ENCODE peak calls at places on chromosomes 12 and 14, in ten cellular contexts. Y is mucosa of descending colon, L is thyroid gland, Z is GM12865, F is stomach, A is cardiac fibroblast, Q is nephron progenitor cell, U is left ventricle myocardium inferior, W is A673, R is AG04450. S is an unnamed sample.

GRCh38 chr12:68963456-68963859 is 30.5 kb upstream of the CPM start:
- DNase-seq in R (no peak), Q (no peak), U (no peak), L (no peak), W (no peak), A (no peak), Y (no peak), Z (no peak), F (no peak), S (no peak)

GRCh38 chr14:102764220-102764671 is 13.0 kb upstream of the TRAF3 start:
- DNase-seq in Q (no peak), Y (no peak), A (no peak), Z (peak), W (no peak), R (no peak), L (peak), F (no peak), U (no peak), S (no peak)

GRCh38 chr12:6767592-6768384 is 1.6 kb downstream of the PTMS start:
- DNase-seq in A (peak), R (no peak), Q (peak), Y (no peak), L (peak), U (no peak), Z (no peak), W (peak), F (no peak), S (no peak)

GRCh38 chr12:117489671-117490070 is 128.2 kb upstream of the NOS1 start:
- DNase-seq in F (no peak), Q (no peak), L (no peak), A (no peak), U (no peak), W (no peak), Z (no peak), R (no peak), Y (no peak), S (no peak)

GRCh38 chr14:34368115-34368970 is 93.7 kb downstream of the SPTSSA start:
- DNase-seq in Q (no peak), Y (no peak), W (no peak), U (no peak), R (no peak), A (peak), Z (no peak), F (no peak), L (no peak), S (no peak)

GRCh38 chr14:75254901-75255300 is 23.7 kb upstream of the FOS start:
- DNase-seq in Y (no peak), F (no peak), R (no peak), Q (no peak), W (no peak), L (peak), U (no peak), Z (no peak), A (no peak), S (no peak)

GRCh38 chr12:7797698-7798398 is 8.6 kb downstream of the NANOG start:
- DNase-seq in L (no peak), U (no peak), Y (no peak), F (peak), A (peak), Z (no peak), Q (no peak), R (no peak), W (peak), S (no peak)

GRCh38 chr12:101939856-101940265 is 62.5 kb downstream of the DRAM1 start:
- DNase-seq in W (peak), L (peak), R (peak), Z (peak), Q (peak), F (peak), Y (no peak), U (no peak), A (peak), S (peak)

GRCh38 chr14:81681466-81681865 is 147.8 kb upstream of the SEL1L start:
- DNase-seq in Q (no peak), F (no peak), Z (no peak), Y (no peak), W (no peak), U (no peak), L (no peak), R (no peak), A (no peak), S (no peak)

GRCh38 chr14:49934638-49935037 is 41.8 kb downstream of the ARF6 start:
- DNase-seq in Y (no peak), A (no peak), Z (no peak), Q (no peak), W (peak), F (no peak), L (no peak), R (no peak), U (no peak), S (no peak)

GRCh38 chr12:118984206-118984943 is 3.0 kb downstream of the SRRM4 start:
- DNase-seq in U (no peak), W (no peak), Q (no peak), Z (no peak), Y (no peak), F (no peak), R (no peak), A (no peak), L (no peak), S (no peak)

GRCh38 chr12:3043406-3043805 is 33.8 kb upstream of the TSPAN9 start:
- DNase-seq in F (no peak), W (no peak), L (no peak), R (no peak), Z (no peak), Q (no peak), Y (no peak), A (no peak), U (no peak), S (no peak)

GRCh38 chr14:74619672-74620131 is 7.7 kb upstream of the LTBP2 start:
- DNase-seq in F (peak), L (peak), R (peak), Z (no peak), Y (peak), U (peak), Q (no peak), A (peak), W (no peak), S (no peak)

GRCh38 chr12:20946732-20947131 is 136.2 kb downstream of the SLCO1B3 start:
- DNase-seq in F (no peak), R (no peak), Z (peak), Y (no peak), U (no peak), Q (peak), A (peak), L (no peak), W (peak), S (peak)

GRCh38 chr12:114711689-114712152 is 27.7 kb upstream of the TBX3 start:
- DNase-seq in R (no peak), Z (no peak), A (no peak), Y (no peak), F (no peak), Q (no peak), U (no peak), W (no peak), L (peak), S (no peak)

GRCh38 chr12:33586576-33586975 is 147.0 kb upstream of the SYT10 start:
- DNase-seq in R (no peak), Y (no peak), Q (no peak), A (peak), F (no peak), W (no peak), U (no peak), L (no peak), Z (no peak), S (no peak)

GRCh38 chr12:117228239-117228638 is 38.0 kb upstream of the FBXO21 start:
- DNase-seq in U (no peak), Q (no peak), A (peak), Y (no peak), Z (no peak), R (no peak), L (no peak), F (no peak), W (no peak), S (no peak)

GRCh38 chr12:16350682-16351081 is 3.2 kb downstream of the MGST1 start:
- DNase-seq in A (peak), U (no peak), R (peak), L (peak), W (no peak), F (no peak), Y (no peak), Q (no peak), Z (no peak), S (no peak)

GRCh38 chr14:99564256-99564902 is 39.6 kb downstream of the CCDC85C start:
- DNase-seq in Q (no peak), U (peak), L (peak), R (peak), F (peak), A (peak), Y (no peak), Z (no peak), W (peak), S (no peak)

GRCh38 chr14:103594265-103594664 is 31.5 kb downstream of the COA8 start:
- DNase-seq in U (peak), R (no peak), Y (no peak), Q (peak), L (no peak), F (no peak), Z (no peak), W (peak), A (peak), S (no peak)

GRCh38 chr12:76697849-76698248 is 66.1 kb upstream of the ZDHHC17 start:
- DNase-seq in W (peak), U (no peak), L (no peak), A (peak), Z (no peak), F (no peak), Y (no peak), R (no peak), Q (peak), S (peak)

GRCh38 chr14:78319411-78319810 is 149.2 kb downstream of the NRXN3 start:
- DNase-seq in L (no peak), W (no peak), A (no peak), Y (no peak), F (no peak), Q (no peak), R (no peak), U (no peak), Z (no peak), S (no peak)

GRCh38 chr12:49863946-49864816 is 21.3 kb upstream of the BCDIN3D start:
- DNase-seq in Z (no peak), U (no peak), Q (no peak), F (no peak), R (no peak), A (no peak), L (peak), Y (no peak), W (no peak), S (no peak)

GRCh38 chr12:107344035-107344808 is 250.9 kb upstream of the CRY1 start:
- DNase-seq in U (no peak), Y (no peak), Z (no peak), R (no peak), W (no peak), F (no peak), Q (no peak), A (peak), L (no peak), S (no peak)

GRCh38 chr12:117033382-117034045 is 65.7 kb downstream of the TESC start:
- DNase-seq in U (no peak), F (peak), Q (no peak), Z (no peak), W (no peak), A (no peak), L (peak), Y (no peak), R (no peak), S (no peak)

GRCh38 chr12:124506145-124506831 is 61.1 kb downstream of the NCOR2 start:
- DNase-seq in Z (no peak), R (no peak), W (peak), Q (no peak), F (peak), A (peak), L (peak), U (peak), Y (peak), S (no peak)

GRCh38 chr12:127723236-127723635 is 543.7 kb upstream of the TMEM132C start:
- DNase-seq in U (no peak), Q (no peak), L (no peak), F (no peak), Z (no peak), Y (no peak), R (no peak), A (no peak), W (no peak), S (no peak)

GRCh38 chr12:130752692-130753230 is 36.7 kb upstream of the RIMBP2 start:
- DNase-seq in L (no peak), Z (no peak), Q (peak), Y (no peak), F (no peak), U (no peak), A (no peak), R (no peak), W (no peak), S (no peak)
- TF ChIP-seq CTCF in L (no peak), Z (no peak), Q (no peak), Y (no peak), F (no peak), U (no peak), A (no peak), R (no peak), W (peak), S (no peak)

GRCh38 chr12:105587237-105587636 is 256.7 kb downstream of the C12orf75 start:
- DNase-seq in L (no peak), W (no peak), U (no peak), Y (no peak), Z (no peak), A (no peak), R (no peak), Q (no peak), F (no peak), S (no peak)

GRCh38 chr12:105590571-105590970 is 260.1 kb downstream of the C12orf75 start:
- DNase-seq in Y (no peak), U (no peak), R (no peak), Q (no peak), A (peak), L (no peak), Z (no peak), W (no peak), F (no peak), S (no peak)

DNA sequence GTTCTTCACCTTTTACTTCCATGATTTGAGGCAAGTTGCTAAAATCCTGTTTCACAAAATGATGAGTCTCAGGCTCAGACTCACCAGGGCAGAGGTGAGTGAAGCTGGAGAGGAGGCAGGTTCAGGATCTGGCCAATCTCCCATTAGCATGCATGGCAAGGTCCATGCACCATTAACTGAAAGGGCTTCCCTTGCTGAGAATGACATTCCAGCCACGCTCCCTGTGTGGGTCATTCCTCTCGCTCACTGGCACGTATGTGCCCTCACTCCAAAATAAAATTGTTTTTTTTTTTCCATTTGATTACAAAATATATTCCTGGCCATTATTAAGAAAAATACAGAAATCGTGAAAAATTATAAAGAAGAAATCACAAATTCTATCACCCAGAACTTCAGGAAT is 257.6 kb downstream of the C12orf75 start:
- DNase-seq in Y (no peak), R (no peak), W (no peak), Z (no peak), F (no peak), L (peak), A (no peak), U (no peak), Q (peak), S (no peak)
- TF ChIP-seq CTCF in Y (no peak), R (no peak), W (no peak), Z (no peak), F (no peak), L (no peak), A (no peak), U (no peak), Q (no peak), S (no peak)

GRCh38 chr12:120316798-120317257 is 10.8 kb downstream of the PLA2G1B start:
- DNase-seq in L (no peak), Q (no peak), U (no peak), R (no peak), Z (no peak), W (no peak), Y (no peak), F (no peak), A (no peak), S (no peak)

GRCh38 chr12:120321382-120322202 is 6.0 kb downstream of the PLA2G1B start:
- DNase-seq in R (no peak), U (no peak), W (no peak), L (no peak), Y (no peak), Z (no peak), F (peak), A (no peak), Q (no peak), S (no peak)

GRCh38 chr12:120314220-120314619 is 12.1 kb downstream of the SIRT4 start:
- DNase-seq in W (peak), Y (no peak), Q (no peak), R (no peak), U (no peak), Z (no peak), L (no peak), A (peak), F (no peak), S (peak)

DNA sequence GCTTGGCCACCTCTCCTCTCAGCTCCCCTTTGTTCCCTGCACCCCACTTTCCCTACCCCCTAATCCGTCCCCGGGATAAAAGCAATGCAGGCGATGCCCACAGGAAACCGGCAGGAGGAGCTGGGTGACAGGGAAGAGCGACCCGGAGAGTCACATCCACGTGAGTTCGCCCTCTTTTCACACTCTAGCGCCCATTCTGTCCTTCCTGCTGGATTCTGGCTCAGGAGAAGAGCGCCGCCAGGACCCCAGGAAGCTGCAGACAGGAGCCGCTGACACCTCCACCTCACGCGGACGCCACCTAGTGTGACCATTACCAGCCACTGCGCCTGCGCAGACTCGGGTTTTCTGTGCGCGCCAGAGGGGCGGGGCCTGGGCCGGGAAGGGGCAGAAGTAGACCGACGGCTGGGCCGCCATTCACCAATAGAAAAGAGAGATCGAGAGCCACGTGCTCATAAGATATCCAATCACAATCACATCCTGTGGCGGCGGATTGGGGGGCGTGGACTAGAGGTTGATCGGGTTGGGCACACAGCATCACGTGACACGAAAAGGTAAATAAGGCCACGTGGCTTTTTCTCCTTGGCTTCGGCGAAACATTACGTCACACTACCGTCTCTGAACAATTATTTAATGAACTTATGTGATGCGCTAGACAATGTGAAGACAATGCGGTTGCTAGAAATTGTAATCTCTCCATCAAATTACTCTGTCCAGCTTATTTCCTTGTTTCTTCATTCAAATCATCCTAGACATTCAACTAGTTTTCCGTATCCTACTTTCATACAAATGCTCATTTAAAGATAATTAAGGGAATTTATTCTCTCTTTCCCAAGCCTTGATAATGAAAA is 10.1 kb downstream of the PLA2G1B start:
- DNase-seq in U (peak), F (peak), Z (peak), R (peak), L (peak), Y (peak), A (peak), Q (peak), W (peak), S (peak)
- TF ChIP-seq CTCF in U (peak), F (no peak), Z (peak), R (peak), L (peak), Y (peak), A (peak), Q (peak), W (peak), S (peak)

DNA sequence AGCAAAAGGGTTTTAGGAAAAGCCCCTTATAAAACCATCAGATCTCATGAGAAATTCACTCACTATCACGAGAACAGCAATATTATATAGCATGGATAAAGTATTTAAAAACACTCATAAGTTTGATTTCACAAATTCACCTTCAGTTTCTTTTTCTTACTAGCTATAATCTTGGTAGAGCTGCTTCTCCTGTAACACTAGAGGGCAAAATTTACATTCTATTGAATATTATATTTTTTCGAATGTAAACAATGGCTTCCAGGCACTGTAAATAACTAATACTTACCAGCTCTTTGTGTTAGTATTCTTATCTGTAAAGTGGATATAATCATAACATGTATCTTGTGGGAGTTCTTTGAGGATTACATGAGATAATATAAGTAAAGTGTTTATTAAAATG is 259.6 kb downstream of the CCER1 start:
- DNase-seq in F (no peak), Q (no peak), A (peak), R (no peak), Z (no peak), Y (no peak), U (no peak), L (no peak), W (no peak), S (no peak)
- TF ChIP-seq CTCF in F (no peak), Q (no peak), A (peak), R (peak), Z (no peak), Y (no peak), U (peak), L (no peak), W (peak), S (peak)

GRCh38 chr12:75294338-75294737 is 35.8 kb downstream of the CAPS2 start:
- DNase-seq in Z (no peak), F (no peak), Y (no peak), W (no peak), A (no peak), Q (no peak), L (no peak), U (no peak), R (no peak), S (no peak)

GRCh38 chr12:75291014-75291413 is 39.1 kb downstream of the CAPS2 start:
- DNase-seq in Y (no peak), Z (no peak), L (no peak), A (no peak), W (no peak), U (no peak), F (no peak), R (no peak), Q (no peak), S (no peak)

GRCh38 chr12:75294797-75295196 is 35.3 kb downstream of the CAPS2 start:
- DNase-seq in Y (no peak), F (no peak), W (no peak), Q (no peak), R (no peak), L (no peak), Z (no peak), U (no peak), A (no peak), S (no peak)

DNA sequence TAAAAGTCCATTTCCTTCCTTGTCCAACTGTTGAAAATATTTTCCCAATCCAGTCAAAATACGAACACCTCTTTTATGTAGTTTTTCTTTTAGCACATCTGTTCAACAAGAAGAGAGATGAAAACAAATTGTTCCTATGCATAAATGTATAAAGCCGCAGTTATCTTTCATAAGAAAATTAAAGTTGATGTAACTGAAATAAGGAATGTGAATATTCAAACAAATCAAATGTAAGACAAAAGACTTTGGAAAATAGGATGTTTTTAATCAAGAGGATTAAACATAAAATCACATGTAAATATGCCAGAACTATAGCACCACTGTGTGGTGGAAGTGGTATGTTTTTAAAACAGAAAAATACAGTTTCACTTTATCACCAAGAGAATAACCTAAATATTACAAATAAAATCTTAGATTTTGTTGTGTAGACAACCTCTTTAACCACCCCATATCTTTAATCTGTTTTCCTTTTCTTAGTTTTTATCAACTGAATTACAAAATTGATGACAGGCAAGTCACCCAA is 40.4 kb downstream of the CAPS2 start:
- DNase-seq in Q (no peak), W (peak), Z (no peak), F (no peak), L (no peak), U (no peak), Y (no peak), R (no peak), A (peak), S (no peak)
- TF ChIP-seq CTCF in Q (no peak), W (peak), Z (no peak), F (no peak), L (no peak), U (peak), Y (no peak), R (peak), A (peak), S (no peak)

DNA sequence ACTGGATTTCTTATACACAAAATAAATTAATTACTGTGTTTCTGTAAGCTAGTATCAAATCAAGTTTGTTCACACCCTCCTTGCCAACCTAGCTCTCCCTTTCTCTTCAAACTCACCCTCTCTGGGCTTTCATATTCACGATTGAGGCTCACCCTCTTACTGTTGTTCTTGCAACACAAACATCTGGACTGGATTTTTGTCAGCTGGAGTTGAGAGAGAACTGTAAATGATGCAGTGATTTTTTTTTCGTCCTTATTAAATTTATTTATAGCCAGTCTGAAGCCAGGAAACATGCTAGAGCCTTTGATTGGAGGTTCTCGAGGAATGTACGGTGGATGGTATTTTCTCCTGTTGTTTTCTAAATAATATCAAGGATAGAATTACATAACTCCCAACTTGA is 485.1 kb downstream of the ZFP36L1 start:
- DNase-seq in L (no peak), A (peak), Q (no peak), Y (no peak), F (no peak), U (no peak), Z (no peak), W (no peak), R (no peak), S (no peak)
- TF ChIP-seq CTCF in L (no peak), A (no peak), Q (no peak), Y (no peak), F (no peak), U (no peak), Z (no peak), W (no peak), R (no peak), S (no peak)